ENCODE peak calls at places on chromosomes 2 and 18, in ten cellular contexts. X, K, I, M, Z, U, O, Y, B and Q are unnamed samples.

GRCh38 chr2:122980672-122981071 is 1044.4 kb upstream of the CNTNAP5 start:
- DNase-seq in X (peak), K (no peak), I (no peak), M (no peak), Z (no peak), U (no peak), O (no peak), Y (no peak), B (no peak), Q (no peak)

GRCh38 chr2:1607236-1607920 is 136.9 kb downstream of the PXDN start:
- DNase-seq in X (no peak), K (no peak), I (no peak), M (no peak), Z (no peak), U (no peak), O (no peak), Y (no peak), B (no peak), Q (no peak)

GRCh38 chr2:20327370-20327769 is 23.3 kb downstream of the PUM2 start:
- DNase-seq in X (no peak), K (no peak), I (no peak), M (no peak), Z (no peak), U (no peak), O (no peak), Y (no peak), B (no peak), Q (no peak)

GRCh38 chr18:66066191-66066590 is 315.4 kb downstream of the CDH7 start:
- DNase-seq in X (no peak), K (no peak), I (no peak), M (no peak), Z (no peak), U (no peak), O (no peak), Y (no peak), B (no peak), Q (no peak)

GRCh38 chr2:176145085-176145969 is 6.0 kb upstream of the HOXD4 start:
- DNase-seq in X (no peak), K (no peak), I (no peak), M (no peak), Z (no peak), U (no peak), O (no peak), Y (no peak), B (no peak), Q (no peak)

GRCh38 chr2:30612371-30612770 is 165.3 kb downstream of the LCLAT1 start:
- DNase-seq in X (no peak), K (no peak), I (no peak), M (peak), Z (no peak), U (no peak), O (no peak), Y (no peak), B (no peak), Q (no peak)

GRCh38 chr18:32674491-32674890 is 98.3 kb downstream of the KLHL14 start:
- DNase-seq in X (no peak), K (peak), I (peak), M (no peak), Z (no peak), U (no peak), O (no peak), Y (no peak), B (no peak), Q (no peak)

GRCh38 chr2:54444503-54444902 is 11.6 kb upstream of the SPTBN1 start:
- DNase-seq in X (no peak), K (no peak), I (no peak), M (no peak), Z (no peak), U (peak), O (no peak), Y (no peak), B (no peak), Q (no peak)

GRCh38 chr18:4204151-4204720 is 250.9 kb downstream of the DLGAP1 start:
- DNase-seq in X (no peak), K (no peak), I (no peak), M (no peak), Z (no peak), U (no peak), O (no peak), Y (no peak), B (no peak), Q (no peak)

GRCh38 chr2:101197215-101197745 is 46.1 kb upstream of the TBC1D8 start:
- DNase-seq in X (no peak), K (peak), I (no peak), M (no peak), Z (no peak), U (no peak), O (no peak), Y (no peak), B (no peak), Q (no peak)

GRCh38 chr2:217723078-217723477 is 279.7 kb downstream of the TNS1 start:
- DNase-seq in X (peak), K (no peak), I (no peak), M (no peak), Z (no peak), U (no peak), O (no peak), Y (no peak), B (no peak), Q (no peak)

GRCh38 chr2:60959501-60959900 is 58.0 kb upstream of the PEX13 start:
- DNase-seq in X (no peak), K (no peak), I (no peak), M (no peak), Z (no peak), U (no peak), O (no peak), Y (no peak), B (no peak), Q (no peak)

GRCh38 chr2:19746611-19747309 is 155.0 kb downstream of the TTC32 start:
- DNase-seq in X (no peak), K (peak), I (no peak), M (peak), Z (no peak), U (no peak), O (no peak), Y (no peak), B (no peak), Q (peak)

GRCh38 chr18:36312806-36313395 is 15.4 kb downstream of the FHOD3 start:
- DNase-seq in X (no peak), K (no peak), I (no peak), M (no peak), Z (no peak), U (no peak), O (no peak), Y (no peak), B (no peak), Q (peak)

GRCh38 chr2:180848393-180848792 is 132.0 kb upstream of the UBE2E3 start:
- DNase-seq in X (no peak), K (no peak), I (no peak), M (no peak), Z (no peak), U (no peak), O (no peak), Y (no peak), B (no peak), Q (no peak)

GRCh38 chr2:234950730-234951385 is 959 bp upstream of the SH3BP4 start:
- DNase-seq in X (peak), K (no peak), I (no peak), M (no peak), Z (no peak), U (no peak), O (no peak), Y (no peak), B (no peak), Q (no peak)

GRCh38 chr2:67215214-67215613 is 181.9 kb upstream of the ETAA1 start:
- DNase-seq in X (peak), K (no peak), I (no peak), M (peak), Z (peak), U (peak), O (no peak), Y (no peak), B (peak), Q (no peak)